ENCODE peak calls at places on chromosomes 6 and 20, in four cellular contexts. One of them, this sample, is unnamed. For H3K9me3, the result is how much of the 10 kb centered on the place peaks cover.

GRCh38 chr6:90278129-90278528 is 18.5 kb downstream of the BACH2 start:
- DNase-seq in right lobe of liver: no peak
- DNase-seq in stomach: no peak
- DNase-seq in uterus: no peak
- DNase-seq in this sample: no peak

GRCh38 chr20:10078403-10078802 is 43.6 kb downstream of the ANKEF1 start:
- DNase-seq in stomach: peak
- DNase-seq in right lobe of liver: no peak
- DNase-seq in uterus: no peak
- DNase-seq in this sample: no peak

GRCh38 chr6:111061493-111061892 is 25.8 kb upstream of the SLC16A10 start:
- DNase-seq in uterus: no peak
- DNase-seq in stomach: no peak
- DNase-seq in right lobe of liver: no peak
- DNase-seq in this sample: no peak

GRCh38 chr20:49706548-49707517 is 6.8 kb downstream of the B4GALT5 start:
- DNase-seq in right lobe of liver: no peak
- DNase-seq in stomach: no peak
- DNase-seq in uterus: no peak
- DNase-seq in this sample: no peak

GRCh38 chr6:107320126-107320525 is 139.2 kb downstream of the PDSS2 start:
- DNase-seq in uterus: no peak
- DNase-seq in right lobe of liver: no peak
- DNase-seq in stomach: no peak
- DNase-seq in this sample: no peak

GRCh38 chr6:140205795-140206593 is 831.5 kb upstream of the CITED2 start:
- DNase-seq in uterus: no peak
- DNase-seq in right lobe of liver: no peak
- DNase-seq in stomach: no peak
- DNase-seq in this sample: no peak

GRCh38 chr6:9499709-9500108 is 915.2 kb downstream of the TFAP2A start:
- DNase-seq in uterus: no peak
- DNase-seq in right lobe of liver: no peak
- DNase-seq in stomach: no peak
- DNase-seq in this sample: no peak

GRCh38 chr20:18058661-18059467 is 1.1 kb upstream of the OVOL2 start:
- DNase-seq in uterus: no peak
- DNase-seq in right lobe of liver: no peak
- DNase-seq in stomach: peak
- DNase-seq in this sample: no peak

GRCh38 chr20:59777321-59777705 is 156.1 kb downstream of the SYCP2 start:
- DNase-seq in stomach: no peak
- DNase-seq in uterus: no peak
- DNase-seq in right lobe of liver: no peak
- DNase-seq in this sample: no peak

GRCh38 chr20:62123450-62124118 is 1.3 kb downstream of the LSM14B start:
- DNase-seq in right lobe of liver: no peak
- DNase-seq in uterus: no peak
- DNase-seq in stomach: no peak
- DNase-seq in this sample: no peak

GRCh38 chr6:11277275-11278206 is 45.1 kb upstream of the NEDD9 start:
- DNase-seq in right lobe of liver: no peak
- DNase-seq in stomach: no peak
- DNase-seq in uterus: peak
- DNase-seq in this sample: no peak

GRCh38 chr20:44409132-44409600 is 53.7 kb downstream of the HNF4A start:
- DNase-seq in uterus: no peak
- DNase-seq in right lobe of liver: no peak
- DNase-seq in stomach: no peak
- DNase-seq in this sample: no peak

GRCh38 chr20:51183443-51183842 is 160.5 kb upstream of the KCNG1 start:
- DNase-seq in right lobe of liver: no peak
- DNase-seq in uterus: no peak
- DNase-seq in stomach: no peak
- DNase-seq in this sample: no peak

GRCh38 chr6:168624948-168625347 is 184.0 kb downstream of the SMOC2 start:
- DNase-seq in right lobe of liver: no peak
- DNase-seq in stomach: no peak
- DNase-seq in uterus: no peak
- DNase-seq in this sample: no peak

GRCh38 chr6:168623736-168624135 is 182.8 kb downstream of the SMOC2 start:
- DNase-seq in right lobe of liver: no peak
- DNase-seq in uterus: no peak
- DNase-seq in stomach: no peak
- DNase-seq in this sample: no peak

GRCh38 chr6:168626046-168626445 is 185.1 kb downstream of the SMOC2 start:
- DNase-seq in right lobe of liver: no peak
- DNase-seq in uterus: no peak
- DNase-seq in stomach: no peak
- DNase-seq in this sample: no peak

GRCh38 chr6:168624540-168624939 is 183.6 kb downstream of the SMOC2 start:
- DNase-seq in right lobe of liver: no peak
- DNase-seq in stomach: no peak
- DNase-seq in uterus: no peak
- DNase-seq in this sample: no peak

GRCh38 chr6:168625602-168626001 is 184.6 kb downstream of the SMOC2 start:
- DNase-seq in uterus: no peak
- DNase-seq in right lobe of liver: no peak
- DNase-seq in stomach: peak
- DNase-seq in this sample: no peak
- H3K9me3 ChIP-seq in uterus: under half
- H3K9me3 ChIP-seq in right lobe of liver: under half
- H3K9me3 ChIP-seq in stomach: under half
- H3K9me3 ChIP-seq in this sample: under half

GRCh38 chr6:132401120-132401940 is at the start of gene MOXD1:
- DNase-seq in right lobe of liver: peak
- DNase-seq in stomach: peak
- DNase-seq in uterus: peak
- DNase-seq in this sample: peak
- TF ChIP-seq POLR2A in right lobe of liver: no peak
- TF ChIP-seq POLR2A in stomach: no peak
- TF ChIP-seq POLR2A in uterus: peak
- TF ChIP-seq POLR2A in this sample: no peak

GRCh38 chr20:15579703-15580102 is 993.5 kb downstream of the KIF16B start:
- DNase-seq in uterus: no peak
- DNase-seq in right lobe of liver: no peak
- DNase-seq in stomach: no peak
- DNase-seq in this sample: no peak
- H3K9me3 ChIP-seq in uterus: under half
- H3K9me3 ChIP-seq in right lobe of liver: under half
- H3K9me3 ChIP-seq in stomach: under half
- H3K9me3 ChIP-seq in this sample: under half

GRCh38 chr6:122248844-122249243 is 150.6 kb upstream of the HSF2 start:
- DNase-seq in stomach: no peak
- DNase-seq in uterus: no peak
- DNase-seq in right lobe of liver: no peak
- DNase-seq in this sample: no peak
- TF ChIP-seq POLR2A in stomach: no peak
- TF ChIP-seq POLR2A in uterus: no peak
- TF ChIP-seq POLR2A in right lobe of liver: no peak
- TF ChIP-seq POLR2A in this sample: no peak

This sample was measured in heart left ventricle.